ENCODE peak calls at places on chromosomes 3 and 15, in five cellular contexts. N is GM12865, C is thyroid gland, M is psoas muscle, L is progenitor cell of endocrine pancreas. X is an unnamed sample.

GRCh38 chr3:58336135-58336882 is 3.6 kb downstream of the PXK start:
- DNase-seq in M (no peak), C (no peak), L (no peak), N (no peak), X (no peak)

GRCh38 chr3:50136714-50137405 is 18.3 kb upstream of the SEMA3F start:
- DNase-seq in M (peak), C (peak), L (no peak), N (no peak), X (no peak)

GRCh38 chr3:157491136-157491535 is 12.1 kb downstream of the VEPH1 start:
- DNase-seq in N (no peak), M (no peak), L (no peak), C (peak), X (no peak)

GRCh38 chr15:57327985-57328471 is 48.3 kb upstream of the CGNL1 start:
- DNase-seq in C (no peak), N (no peak), M (no peak), L (no peak), X (no peak)

GRCh38 chr3:183306798-183307671 is 54.0 kb downstream of the B3GNT5 start:
- DNase-seq in L (no peak), N (peak), C (peak), M (peak), X (no peak)

GRCh38 chr15:56910801-56911200 is 7.6 kb upstream of the TCF12 start:
- DNase-seq in L (no peak), C (no peak), M (no peak), N (no peak), X (no peak)

GRCh38 chr15:56496635-56497034 is 31.7 kb upstream of the MNS1 start:
- DNase-seq in M (no peak), C (no peak), N (peak), L (no peak), X (peak)

GRCh38 chr15:96171842-96172241 is 158.7 kb upstream of the NR2F2 start:
- DNase-seq in M (no peak), C (no peak), N (no peak), L (peak), X (no peak)

GRCh38 chr15:66107070-66107469 is 146.5 kb downstream of the MEGF11 start:
- DNase-seq in N (no peak), L (no peak), M (no peak), C (no peak), X (no peak)

GRCh38 chr3:193407156-193407555 is 28.6 kb upstream of the ATP13A5 start:
- DNase-seq in M (no peak), N (no peak), C (no peak), L (no peak), X (no peak)

GRCh38 chr15:41562784-41563198 is 3.8 kb downstream of the TYRO3 start:
- DNase-seq in L (no peak), C (peak), N (no peak), M (no peak), X (peak)

GRCh38 chr15:74458473-74458872 is 2.5 kb downstream of the UBL7 start:
- DNase-seq in L (no peak), N (no peak), M (no peak), C (no peak), X (no peak)

GRCh38 chr15:57439128-57440030 is 63.1 kb downstream of the CGNL1 start:
- DNase-seq in C (no peak), N (no peak), L (no peak), M (no peak), X (no peak)

GRCh38 chr3:174332413-174332812 is 526.7 kb upstream of the NAALADL2 start:
- DNase-seq in L (no peak), N (no peak), M (no peak), C (no peak), X (no peak)

GRCh38 chr3:159761377-159761776 is 227.3 kb upstream of the IL12A start:
- DNase-seq in M (no peak), N (no peak), C (peak), L (no peak), X (no peak)

GRCh38 chr3:42302924-42303634 is 37.1 kb upstream of the CCK start:
- DNase-seq in C (no peak), N (peak), M (no peak), L (no peak), X (no peak)

GRCh38 chr3:197328198-197328597 is 29.8 kb upstream of the DLG1 start:
- DNase-seq in N (no peak), M (no peak), L (no peak), C (peak), X (no peak)

GRCh38 chr3:127730666-127731294 is 58.0 kb downstream of the ABTB1 start:
- DNase-seq in M (no peak), L (no peak), C (no peak), N (no peak), X (no peak)

GRCh38 chr3:104411760-104412159 is 954.9 kb upstream of the ALCAM start:
- DNase-seq in C (no peak), M (no peak), N (no peak), L (no peak), X (no peak)

GRCh38 chr3:104412608-104413580 is 953.8 kb upstream of the ALCAM start:
- DNase-seq in M (no peak), L (no peak), C (no peak), N (no peak), X (no peak)
- TF ChIP-seq CTCF in M (no peak), L (no peak), C (no peak), N (no peak), X (no peak)

GRCh38 chr3:49005998-49006397 is 1.2 kb upstream of the WDR6 start:
- DNase-seq in C (no peak), N (no peak), L (no peak), M (no peak), X (no peak)

GRCh38 chr3:49009391-49009790 is 2.2 kb downstream of the WDR6 start:
- DNase-seq in N (no peak), C (no peak), M (no peak), L (no peak), X (no peak)

GRCh38 chr3:49007068-49007770 is at the start of gene WDR6:
- DNase-seq in M (peak), L (peak), N (peak), C (peak), X (peak)

GRCh38 chr3:49006591-49007067 is 562 bp upstream of the WDR6 start:
- DNase-seq in C (peak), N (no peak), M (peak), L (no peak), X (no peak)

DNA sequence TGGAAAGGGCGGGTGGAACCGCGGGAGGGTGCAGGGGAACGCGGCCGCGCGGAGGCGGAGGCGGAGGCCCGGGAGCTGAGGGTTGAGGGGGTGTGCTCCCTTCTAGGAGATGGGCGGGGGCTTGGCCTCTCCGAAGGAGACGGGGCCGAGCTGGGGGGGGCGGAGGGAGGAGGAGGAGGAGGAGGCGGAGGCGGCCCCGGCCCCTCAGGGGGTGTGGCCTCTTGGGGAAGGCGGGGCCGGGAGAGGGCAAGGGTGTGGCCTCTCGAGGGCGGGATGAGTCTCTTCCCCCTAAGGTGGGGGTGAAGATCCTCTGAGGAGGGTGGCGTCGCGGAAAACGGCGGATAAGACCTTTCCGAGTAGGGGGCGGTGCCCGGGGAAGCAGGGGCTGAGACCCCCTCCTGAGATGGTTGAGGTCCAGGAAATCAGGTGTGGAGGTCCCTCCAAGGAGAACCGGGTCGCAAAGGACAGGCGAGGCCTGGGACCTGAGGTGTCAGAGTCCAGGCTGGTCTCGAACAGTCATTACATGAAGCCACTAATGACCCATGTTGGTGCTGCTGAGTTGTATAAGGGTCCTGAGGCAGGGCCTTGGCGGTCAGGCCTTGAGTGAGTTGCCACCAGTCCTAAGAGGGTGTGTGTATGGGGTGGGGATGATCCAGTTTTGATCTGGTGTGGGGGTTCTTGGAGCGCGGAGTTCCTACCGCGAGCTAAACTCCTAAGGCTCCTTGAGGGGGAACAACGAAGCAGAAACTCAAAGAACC is 759 bp downstream of the WDR6 start:
- DNase-seq in M (peak), C (peak), N (peak), L (peak), X (peak)
- TF ChIP-seq CTCF in M (no peak), C (no peak), N (no peak), L (no peak), X (no peak)

DNA sequence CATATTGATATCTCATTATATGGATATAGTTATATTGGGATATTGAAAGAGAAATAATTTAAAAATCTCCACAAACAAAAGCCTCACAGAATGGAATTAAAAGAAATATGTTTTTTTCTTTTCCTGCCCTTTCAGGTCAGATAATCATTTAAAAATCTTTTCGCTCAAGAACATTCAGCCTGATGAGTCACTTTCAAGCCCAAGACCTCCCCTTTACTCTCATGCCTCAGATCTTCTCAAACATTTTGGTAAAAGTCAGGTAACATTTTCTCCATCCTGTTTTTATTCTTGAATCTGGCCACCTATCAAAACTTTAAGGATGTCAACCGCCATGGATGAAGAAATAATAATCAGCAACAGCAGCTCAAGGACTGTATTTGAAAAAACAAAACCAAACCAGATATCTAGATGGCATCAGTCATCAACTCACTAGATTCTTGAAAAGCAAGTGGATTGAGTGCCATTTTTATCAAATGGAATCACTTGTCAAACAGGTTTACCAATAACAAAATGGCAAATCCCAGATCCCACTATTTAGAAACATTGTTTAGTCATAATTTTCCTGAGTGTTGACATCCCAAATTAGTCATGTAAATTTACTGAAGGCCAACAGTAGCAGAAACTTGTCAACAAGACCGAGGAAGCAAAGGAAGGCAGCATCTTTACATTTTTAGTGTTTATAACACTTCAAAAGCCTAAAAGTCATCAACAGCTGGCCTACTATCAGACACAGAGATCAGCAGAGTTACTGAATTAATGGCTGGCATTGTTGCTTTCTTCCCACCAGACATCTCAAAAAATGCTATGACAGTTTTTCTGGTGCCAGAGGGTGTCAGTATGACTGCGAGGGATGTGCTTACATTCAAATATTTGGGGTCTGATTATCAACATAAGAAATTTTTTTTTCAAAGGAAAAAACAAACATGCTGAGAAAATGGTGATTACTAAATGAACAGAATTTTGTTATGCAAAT is 444.7 kb downstream of the MAGI1 start:
- DNase-seq in M (no peak), C (no peak), L (no peak), N (no peak), X (no peak)
- TF ChIP-seq CTCF in M (no peak), C (no peak), L (no peak), N (no peak), X (no peak)

DNA sequence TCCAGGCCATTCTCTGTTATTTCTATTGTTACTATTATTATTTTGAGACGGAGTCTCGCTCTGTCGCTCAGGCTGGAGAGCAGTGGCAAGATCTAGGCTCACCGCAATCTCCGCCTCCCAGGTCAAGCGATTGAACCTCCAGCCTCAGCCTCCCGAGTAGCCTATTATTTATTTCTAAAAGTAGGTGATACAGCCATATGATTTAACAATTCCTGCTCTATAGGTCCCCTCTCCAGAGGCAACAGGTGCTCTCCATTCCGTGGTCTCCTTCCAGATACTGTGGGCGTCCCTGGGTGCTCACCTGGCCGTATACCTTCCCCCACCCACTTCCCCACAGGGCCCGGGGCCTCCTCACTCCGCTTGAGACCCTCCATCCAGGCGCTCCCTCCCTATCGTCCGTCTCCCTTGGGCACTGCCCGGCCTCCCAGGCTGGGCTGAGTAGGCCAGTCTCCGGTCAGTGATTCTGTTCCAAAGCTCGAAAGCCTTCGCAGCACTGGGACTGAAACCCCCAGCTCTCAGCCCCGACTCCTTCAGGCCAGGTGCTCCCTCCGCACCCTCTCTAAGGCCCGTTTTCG is 708 bp upstream of the PTPN23 start:
- DNase-seq in C (no peak), N (peak), M (no peak), L (no peak), X (no peak)
- TF ChIP-seq CTCF in C (no peak), N (no peak), M (no peak), L (no peak), X (no peak)

GRCh38 chr3:113966172-113966571 is 18.4 kb downstream of the ZDHHC23 start:
- DNase-seq in L (no peak), N (no peak), C (no peak), M (no peak), X (no peak)
- TF ChIP-seq CTCF in L (peak), N (no peak), C (no peak), M (peak), X (no peak)

GRCh38 chr3:138284079-138284478 is 45.6 kb downstream of the NME9 start:
- DNase-seq in N (no peak), C (no peak), M (no peak), L (no peak), X (no peak)

GRCh38 chr3:138281561-138281960 is 48.1 kb downstream of the NME9 start:
- DNase-seq in M (no peak), C (no peak), L (no peak), N (no peak), X (no peak)

GRCh38 chr3:138282836-138283235 is 46.8 kb downstream of the NME9 start:
- DNase-seq in C (no peak), M (no peak), L (no peak), N (no peak), X (no peak)

GRCh38 chr3:138289260-138289659 is 40.4 kb downstream of the NME9 start:
- DNase-seq in L (no peak), M (no peak), N (no peak), C (no peak), X (no peak)

GRCh38 chr3:138284957-138285477 is 44.6 kb downstream of the NME9 start:
- DNase-seq in L (no peak), M (no peak), C (no peak), N (no peak), X (no peak)
- TF ChIP-seq CTCF in L (no peak), M (no peak), C (no peak), N (no peak), X (peak)